ENCODE peak calls at places on chromosome 12, in four cellular contexts. M, Z, D and P are unnamed samples.

GRCh38 chr12:98983647-98984046 is 338.6 kb downstream of the APAF1 start:
- DNase-seq in M (no peak), Z (no peak), D (no peak), P (no peak)

GRCh38 chr12:66279127-66279712 is 23.1 kb upstream of the HELB start:
- DNase-seq in M (no peak), Z (peak; percentile 50), D (peak; percentile 26), P (no peak)

GRCh38 chr12:109875572-109876131 is 4.7 kb downstream of the GLTP start:
- DNase-seq in M (no peak), Z (no peak), D (no peak), P (no peak)

GRCh38 chr12:106080111-106080732 is 58.5 kb downstream of the NUAK1 start:
- DNase-seq in M (no peak), Z (no peak), D (no peak), P (no peak)

GRCh38 chr12:80230068-80230467 is 130.7 kb downstream of the OTOGL start:
- DNase-seq in M (no peak), Z (no peak), D (no peak), P (no peak)

GRCh38 chr12:108572166-108572790 is 9.9 kb downstream of the ISCU start:
- DNase-seq in M (no peak), Z (no peak), D (no peak), P (no peak)

GRCh38 chr12:100375023-100375737 is 18.3 kb downstream of the SLC17A8 start:
- DNase-seq in M (peak; percentile 72), Z (no peak), D (no peak), P (no peak)

GRCh38 chr12:8452036-8452435 is 3.7 kb upstream of the CLEC6A start:
- DNase-seq in M (no peak), Z (no peak), D (no peak), P (no peak)

GRCh38 chr12:4273651-4274395 is at the start of gene CCND2:
- DNase-seq in M (peak; percentile 86), Z (peak; percentile 69), D (peak; percentile 67), P (peak; percentile 65)

GRCh38 chr12:62562892-62563291 is 96.3 kb downstream of the MON2 start:
- DNase-seq in M (no peak), Z (no peak), D (no peak), P (no peak)

GRCh38 chr12:31119531-31120211 is 46.0 kb downstream of the DDX11 start:
- DNase-seq in M (no peak), Z (no peak), D (no peak), P (no peak)

GRCh38 chr12:68745904-68746571 is at the start of gene SLC35E3:
- DNase-seq in M (peak; percentile 94), Z (peak; percentile 89), D (peak; percentile 84), P (peak; percentile 85)

GRCh38 chr12:47844264-47845020 is 24.7 kb upstream of the HDAC7 start:
- DNase-seq in M (peak; percentile 52), Z (no peak), D (no peak), P (no peak)

GRCh38 chr12:80053048-80053790 is 46.1 kb upstream of the OTOGL start:
- DNase-seq in M (peak; percentile 53), Z (no peak), D (no peak), P (no peak)

GRCh38 chr12:77685112-77685511 is 145.6 kb upstream of the NAV3 start:
- DNase-seq in M (peak; percentile 19), Z (no peak), D (no peak), P (no peak)

GRCh38 chr12:121065345-121065744 is 26.3 kb upstream of the OASL start:
- DNase-seq in M (no peak), Z (no peak), D (no peak), P (no peak)

GRCh38 chr12:94805749-94806148 is 155.4 kb upstream of the TMCC3 start:
- DNase-seq in M (no peak), Z (no peak), D (no peak), P (no peak)

GRCh38 chr12:131085125-131085815 is 131.6 kb downstream of the ADGRD1 start:
- DNase-seq in M (no peak), Z (peak; percentile 14), D (no peak), P (no peak)

GRCh38 chr12:8907513-8907912 is 6.8 kb upstream of the PHC1 start:
- DNase-seq in M (no peak), Z (no peak), D (no peak), P (no peak)

GRCh38 chr12:29838768-29839167 is 55.0 kb upstream of the TMTC1 start:
- DNase-seq in M (no peak), Z (no peak), D (no peak), P (no peak)

GRCh38 chr12:130529781-130530180 is 186.3 kb downstream of the RIMBP2 start:
- DNase-seq in M (no peak), Z (no peak), D (no peak), P (no peak)

GRCh38 chr12:43289412-43289811 is 262.6 kb downstream of the ADAMTS20 start:
- DNase-seq in M (no peak), Z (no peak), D (no peak), P (no peak)

GRCh38 chr12:108046633-108047032 is 82.5 kb upstream of the WSCD2 start:
- DNase-seq in M (no peak), Z (no peak), D (no peak), P (no peak)